ENCODE peak calls at places on chromosome 11, in four cellular contexts. One of them, this sample, is unnamed.

GRCh38 chr11:116044946-116045345 is 540.7 kb upstream of the CADM1 start:
- DNase-seq in IMR-90: no peak
- DNase-seq in Calu3: no peak
- DNase-seq in GM12865: no peak
- DNase-seq in this sample: no peak

GRCh38 chr11:125428486-125429173 is 67.4 kb downstream of the FEZ1 start:
- DNase-seq in GM12865: no peak
- DNase-seq in IMR-90: no peak
- DNase-seq in Calu3: peak
- DNase-seq in this sample: no peak

GRCh38 chr11:130999992-131000770 is 83.9 kb upstream of the SNX19 start:
- DNase-seq in Calu3: peak
- DNase-seq in IMR-90: peak
- DNase-seq in GM12865: no peak
- DNase-seq in this sample: peak

GRCh38 chr11:92596596-92597317 is 372.1 kb downstream of the FAT3 start:
- DNase-seq in IMR-90: no peak
- DNase-seq in Calu3: no peak
- DNase-seq in GM12865: no peak
- DNase-seq in this sample: no peak

GRCh38 chr11:64553554-64554201 is 37.3 kb upstream of the SLC22A12 start:
- DNase-seq in GM12865: peak
- DNase-seq in Calu3: peak
- DNase-seq in IMR-90: peak
- DNase-seq in this sample: no peak

GRCh38 chr11:17230867-17231851 is 23.4 kb upstream of the PIK3C2A start:
- DNase-seq in GM12865: peak
- DNase-seq in Calu3: no peak
- DNase-seq in IMR-90: no peak
- DNase-seq in this sample: no peak

GRCh38 chr11:134853972-134854371 is 441.9 kb upstream of the B3GAT1 start:
- DNase-seq in Calu3: no peak
- DNase-seq in GM12865: no peak
- DNase-seq in IMR-90: no peak
- DNase-seq in this sample: no peak

GRCh38 chr11:31214337-31214736 is 155.2 kb downstream of the DCDC1 start:
- DNase-seq in IMR-90: no peak
- DNase-seq in GM12865: no peak
- DNase-seq in Calu3: no peak
- DNase-seq in this sample: no peak

GRCh38 chr11:122207505-122207904 is 91.5 kb upstream of the BLID start:
- DNase-seq in GM12865: no peak
- DNase-seq in Calu3: no peak
- DNase-seq in IMR-90: peak
- DNase-seq in this sample: no peak

GRCh38 chr11:103624708-103625623 is 411.5 kb upstream of the DDI1 start:
- DNase-seq in GM12865: peak
- DNase-seq in Calu3: no peak
- DNase-seq in IMR-90: peak
- DNase-seq in this sample: peak

GRCh38 chr11:14360976-14361375 is 2.0 kb upstream of the RRAS2 start:
- DNase-seq in GM12865: no peak
- DNase-seq in IMR-90: no peak
- DNase-seq in Calu3: no peak
- DNase-seq in this sample: no peak

GRCh38 chr11:7251836-7252682 is at the start of gene SYT9:
- DNase-seq in GM12865: peak
- DNase-seq in IMR-90: no peak
- DNase-seq in Calu3: no peak
- DNase-seq in this sample: no peak

GRCh38 chr11:75286826-75287465 is 46.4 kb downstream of the TPBGL start:
- DNase-seq in IMR-90: peak
- DNase-seq in GM12865: no peak
- DNase-seq in Calu3: no peak
- DNase-seq in this sample: no peak

GRCh38 chr11:67354314-67355022 is 1.1 kb upstream of the POLD4 start:
- DNase-seq in Calu3: peak
- DNase-seq in IMR-90: peak
- DNase-seq in GM12865: no peak
- DNase-seq in this sample: peak

GRCh38 chr11:117605331-117605730 is 191.7 kb downstream of the DSCAML1 start:
- DNase-seq in IMR-90: no peak
- DNase-seq in GM12865: no peak
- DNase-seq in Calu3: no peak
- DNase-seq in this sample: no peak

GRCh38 chr11:95977534-95978174 is 53.7 kb upstream of the MTMR2 start:
- DNase-seq in GM12865: no peak
- DNase-seq in Calu3: peak
- DNase-seq in IMR-90: peak
- DNase-seq in this sample: no peak

GRCh38 chr11:15826826-15827225 is 529.5 kb downstream of the SOX6 start:
- DNase-seq in IMR-90: no peak
- DNase-seq in GM12865: peak
- DNase-seq in Calu3: peak
- DNase-seq in this sample: no peak

GRCh38 chr11:59426361-59427067 is at the start of gene OR5A2:
- DNase-seq in IMR-90: no peak
- DNase-seq in Calu3: no peak
- DNase-seq in GM12865: no peak
- DNase-seq in this sample: no peak

DNA sequence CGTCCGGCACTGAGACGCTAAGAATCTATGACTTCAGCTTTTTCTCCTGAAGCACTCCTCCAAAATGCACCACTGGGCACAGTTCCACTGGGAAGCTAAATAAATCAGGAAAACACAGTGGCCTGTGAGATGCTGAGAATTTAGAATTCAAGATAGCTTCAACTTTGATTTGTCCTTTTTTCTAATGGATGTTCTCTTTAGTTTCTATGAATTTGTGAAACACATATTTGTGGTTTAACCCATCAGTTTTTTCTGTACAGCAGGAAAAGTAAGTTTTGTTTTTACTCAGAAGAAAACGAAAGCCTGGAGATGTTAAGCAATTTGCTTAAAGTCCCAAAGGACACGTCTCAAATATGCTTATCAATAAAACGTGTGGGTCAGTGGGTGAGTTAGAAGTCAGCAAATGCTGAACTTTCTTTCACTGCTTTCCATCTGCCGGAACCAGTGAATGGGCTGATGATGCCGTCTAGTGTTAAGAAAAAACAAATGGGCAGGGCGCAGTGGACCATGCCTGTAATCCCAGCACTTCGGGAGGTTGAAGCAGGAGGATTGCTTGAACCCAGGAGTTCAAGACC is 40.7 kb upstream of the CLMP start:
- DNase-seq in Calu3: no peak
- DNase-seq in GM12865: no peak
- DNase-seq in IMR-90: peak
- DNase-seq in this sample: no peak
- TF ChIP-seq CTCF in Calu3: no peak
- TF ChIP-seq CTCF in GM12865: no peak
- TF ChIP-seq CTCF in IMR-90: no peak
- TF ChIP-seq CTCF in this sample: no peak

DNA sequence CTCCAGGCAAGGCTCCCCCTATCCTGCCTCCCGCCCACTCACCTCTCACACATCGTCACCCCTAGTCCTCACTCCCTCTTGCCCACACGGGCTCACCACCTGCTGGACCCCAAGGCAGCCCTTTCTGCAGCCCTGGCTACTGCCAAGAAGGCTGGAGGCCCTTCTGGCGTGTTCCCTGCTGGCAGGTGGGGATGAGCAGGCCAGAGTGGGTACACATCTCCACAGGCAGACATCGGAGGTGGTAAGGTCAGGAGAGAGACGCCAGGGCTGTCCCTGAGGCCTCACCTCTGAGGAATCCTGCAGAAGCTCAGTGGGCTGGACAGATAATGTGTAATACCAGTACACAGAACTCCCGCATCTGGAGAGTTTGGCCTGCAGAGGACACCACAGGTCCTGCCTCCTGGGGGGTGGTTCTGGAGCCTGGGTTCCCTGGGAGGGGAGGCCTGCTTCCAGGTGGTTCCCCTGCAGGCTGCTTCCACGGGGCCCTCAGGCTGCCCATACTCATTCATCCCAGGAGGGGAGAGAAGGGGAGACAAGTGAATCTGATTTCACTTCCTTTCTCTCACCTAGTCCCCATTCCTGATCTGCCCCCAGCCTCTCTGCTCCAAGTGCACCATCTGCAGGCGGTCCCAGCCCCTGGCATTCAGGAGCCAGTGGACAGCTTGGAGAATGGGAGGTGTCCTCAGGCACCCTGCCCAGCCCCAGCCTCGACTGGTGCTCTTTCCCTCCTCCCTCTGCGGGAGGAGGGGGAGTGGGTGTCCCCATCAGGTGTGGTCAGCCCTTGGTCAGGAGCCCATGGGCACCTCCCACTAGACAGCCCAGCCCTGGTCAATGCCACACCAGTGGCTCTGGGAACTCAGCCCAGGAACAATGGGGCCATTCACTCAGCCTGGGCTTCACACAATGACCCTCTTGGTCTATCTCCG is 6.1 kb upstream of the CHST1 start:
- DNase-seq in IMR-90: no peak
- DNase-seq in Calu3: peak
- DNase-seq in GM12865: no peak
- DNase-seq in this sample: no peak
- TF ChIP-seq CTCF in IMR-90: no peak
- TF ChIP-seq CTCF in Calu3: no peak
- TF ChIP-seq CTCF in GM12865: no peak
- TF ChIP-seq CTCF in this sample: no peak

GRCh38 chr11:18853086-18853720 is 61.6 kb upstream of the PTPN5 start:
- DNase-seq in GM12865: peak
- DNase-seq in IMR-90: peak
- DNase-seq in Calu3: peak
- DNase-seq in this sample: no peak
- TF ChIP-seq CTCF in GM12865: peak
- TF ChIP-seq CTCF in IMR-90: peak
- TF ChIP-seq CTCF in Calu3: peak
- TF ChIP-seq CTCF in this sample: peak

DNA sequence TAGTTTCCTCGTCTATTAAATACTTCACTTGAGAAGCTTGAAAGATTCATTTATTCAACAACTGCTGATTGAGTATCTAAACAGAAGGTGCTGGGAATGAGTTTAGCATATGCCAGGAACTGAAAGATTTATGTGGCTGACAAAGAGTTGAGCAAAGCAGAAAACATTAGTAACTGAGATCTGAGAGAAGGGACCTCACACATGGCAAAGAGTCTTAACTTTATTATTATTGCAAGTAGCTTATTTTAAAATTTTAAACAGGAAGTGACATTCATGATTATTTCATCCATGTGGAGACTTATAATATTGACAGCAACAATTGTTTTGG is 133.6 kb downstream of the CASP12 start:
- DNase-seq in GM12865: no peak
- DNase-seq in IMR-90: peak
- DNase-seq in Calu3: no peak
- DNase-seq in this sample: no peak
- TF ChIP-seq CTCF in GM12865: no peak
- TF ChIP-seq CTCF in IMR-90: no peak
- TF ChIP-seq CTCF in Calu3: no peak
- TF ChIP-seq CTCF in this sample: no peak

GRCh38 chr11:72519220-72519881 is 85.0 kb upstream of the CLPB start:
- DNase-seq in Calu3: no peak
- DNase-seq in GM12865: no peak
- DNase-seq in IMR-90: peak
- DNase-seq in this sample: no peak
- TF ChIP-seq CTCF in Calu3: no peak
- TF ChIP-seq CTCF in GM12865: no peak
- TF ChIP-seq CTCF in IMR-90: no peak
- TF ChIP-seq CTCF in this sample: no peak

GRCh38 chr11:40306938-40307548 is 1152.4 kb downstream of the LRRC4C start:
- DNase-seq in Calu3: no peak
- DNase-seq in GM12865: peak
- DNase-seq in IMR-90: peak
- DNase-seq in this sample: no peak
- TF ChIP-seq CTCF in Calu3: peak
- TF ChIP-seq CTCF in GM12865: peak
- TF ChIP-seq CTCF in IMR-90: peak
- TF ChIP-seq CTCF in this sample: peak

GRCh38 chr11:62708423-62709261 is 1.2 kb downstream of the GNG3 start:
- DNase-seq in GM12865: no peak
- DNase-seq in Calu3: no peak
- DNase-seq in IMR-90: no peak
- DNase-seq in this sample: no peak
- TF ChIP-seq CTCF in GM12865: no peak
- TF ChIP-seq CTCF in Calu3: no peak
- TF ChIP-seq CTCF in IMR-90: no peak
- TF ChIP-seq CTCF in this sample: no peak

This sample was measured in AG04449.